ENCODE peak calls at places on chromosomes 1 and 21, in eight cellular contexts. L is left ventricle myocardium superior; Q is activated T-cell treated with anti-CD3 and anti-CD28 coated beads, Interleukin-2, amount 50 U/mL, for 72 hours; O is DND-41; M is heart left ventricle; P is memory B cell; D is thoracic aorta; F is gastroesophageal sphincter. E is an unnamed sample.

GRCh38 chr1:153777648-153778047 is 2.4 kb downstream of the SLC27A3 start:
- ATAC-seq in Q (no peak), P (no peak), D (no peak), O (no peak), M (no peak), F (no peak), L (no peak), E (no peak)

GRCh38 chr1:201167625-201167991 is 13.3 kb upstream of the TMEM9 start:
- ATAC-seq in M (no peak), L (no peak), Q (no peak), F (no peak), P (no peak), O (no peak), D (no peak), E (no peak)

GRCh38 chr1:18452550-18452949 is 28.2 kb upstream of the KLHDC7A start:
- ATAC-seq in F (no peak), M (no peak), P (peak), D (no peak), O (peak), L (no peak), Q (peak), E (peak)

GRCh38 chr1:167095368-167095767 is 1.5 kb downstream of the STYXL2 start:
- ATAC-seq in F (no peak), Q (no peak), M (no peak), L (no peak), O (no peak), D (no peak), P (no peak), E (no peak)

GRCh38 chr1:111813440-111814304 is 58.0 kb downstream of the DDX20 start:
- ATAC-seq in M (no peak), Q (no peak), F (no peak), L (peak), P (no peak), D (no peak), O (no peak), E (no peak)

GRCh38 chr1:203453616-203454015 is 22.0 kb upstream of the PRELP start:
- ATAC-seq in F (no peak), M (no peak), D (no peak), L (no peak), Q (no peak), O (no peak), P (no peak), E (no peak)

GRCh38 chr1:40795811-40796586 is 12.4 kb downstream of the KCNQ4 start:
- ATAC-seq in D (no peak), M (no peak), O (peak), Q (peak), P (peak), F (no peak), L (no peak), E (peak)

GRCh38 chr1:67142931-67143330 is 8.2 kb upstream of the C1orf141 start:
- ATAC-seq in L (no peak), F (no peak), P (no peak), D (no peak), Q (peak), O (peak), M (no peak), E (no peak)

GRCh38 chr1:200733907-200734306 is 4.8 kb upstream of the CAMSAP2 start:
- ATAC-seq in L (no peak), O (no peak), P (no peak), M (no peak), D (no peak), Q (peak), F (no peak), E (peak)

GRCh38 chr1:46372440-46372839 is 21.7 kb upstream of the FAAH start:
- ATAC-seq in O (no peak), L (no peak), D (no peak), F (no peak), Q (no peak), P (no peak), M (no peak), E (no peak)

GRCh38 chr1:204348722-204349121 is 11.0 kb downstream of the PLEKHA6 start:
- ATAC-seq in O (no peak), M (peak), Q (no peak), L (peak), D (no peak), F (peak), P (no peak), E (no peak)

GRCh38 chr21:42878678-42878992 is 704 bp downstream of the WDR4 start:
- ATAC-seq in M (peak), L (no peak), P (no peak), Q (no peak), O (peak), F (no peak), D (peak), E (peak)

GRCh38 chr1:231385118-231385748 is 36.9 kb downstream of the EGLN1 start:
- ATAC-seq in D (no peak), Q (no peak), M (no peak), P (no peak), F (no peak), L (no peak), O (no peak), E (no peak)

GRCh38 chr1:47764461-47765046 is 232.6 kb downstream of the TRABD2B start:
- ATAC-seq in D (no peak), M (no peak), L (no peak), Q (no peak), O (no peak), P (no peak), F (no peak), E (no peak)

GRCh38 chr1:39395357-39395831 is 96.0 kb upstream of the BMP8A start:
- ATAC-seq in P (peak), D (peak), O (no peak), F (no peak), L (peak), Q (no peak), M (peak), E (no peak)

GRCh38 chr1:166221316-166221715 is 54.5 kb upstream of the FAM78B start:
- ATAC-seq in P (no peak), Q (no peak), L (no peak), M (no peak), F (no peak), D (no peak), O (no peak), E (no peak)

GRCh38 chr1:6234502-6235295 is 1.1 kb downstream of the ICMT start:
- ATAC-seq in M (no peak), D (no peak), L (no peak), F (no peak), P (no peak), O (no peak), Q (no peak), E (no peak)

GRCh38 chr1:40749817-40750216 is 33.8 kb upstream of the KCNQ4 start:
- ATAC-seq in L (no peak), O (no peak), F (no peak), D (no peak), M (no peak), Q (no peak), P (no peak), E (no peak)

GRCh38 chr1:63640633-63641567 is 47.7 kb downstream of the PGM1 start:
- ATAC-seq in L (no peak), Q (no peak), D (no peak), O (no peak), P (no peak), F (no peak), M (no peak), E (no peak)

GRCh38 chr1:85580046-85580411 is 532 bp upstream of the CCN1 start:
- ATAC-seq in M (no peak), L (no peak), Q (no peak), P (no peak), O (no peak), D (no peak), F (no peak), E (no peak)

GRCh38 chr1:8728464-8728863 is 89.0 kb downstream of the RERE start:
- ATAC-seq in F (no peak), D (no peak), P (no peak), L (no peak), M (no peak), O (peak), Q (no peak), E (no peak)

GRCh38 chr1:230632273-230632873 is 9.9 kb upstream of the COG2 start:
- ATAC-seq in P (peak), L (peak), O (peak), Q (peak), M (peak), F (no peak), D (no peak), E (peak)

GRCh38 chr1:207298186-207298585 is 23.3 kb upstream of the CD55 start:
- ATAC-seq in L (peak), D (no peak), P (peak), O (no peak), F (no peak), M (peak), Q (no peak), E (no peak)

GRCh38 chr1:56506314-56506743 is 73.0 kb downstream of the PLPP3 start:
- ATAC-seq in Q (no peak), D (no peak), P (no peak), M (peak), L (peak), O (no peak), F (peak), E (no peak)

GRCh38 chr1:219345953-219346352 is 172.3 kb downstream of the LYPLAL1 start:
- ATAC-seq in M (no peak), F (no peak), L (no peak), P (no peak), O (no peak), D (no peak), Q (no peak), E (no peak)